ENCODE peak calls at places on chromosomes 12 and 14, in four cellular contexts. A, C, M and Y are unnamed samples.

GRCh38 chr12:111430418-111431353 is 25.0 kb downstream of the SH2B3 start:
- DNase-seq in A (no peak), C (no peak), M (no peak), Y (no peak)

GRCh38 chr14:77306406-77307098 is 14.1 kb downstream of the POMT2 start:
- DNase-seq in A (peak; percentile 15), C (no peak), M (no peak), Y (no peak)

GRCh38 chr12:50041461-50041860 is 15.9 kb upstream of the ASIC1 start:
- DNase-seq in A (no peak), C (no peak), M (no peak), Y (no peak)

GRCh38 chr12:107369679-107370078 is 276.3 kb upstream of the CRY1 start:
- DNase-seq in A (no peak), C (no peak), M (no peak), Y (no peak)

GRCh38 chr12:114480309-114481199 is 74.6 kb upstream of the TBX5 start:
- DNase-seq in A (peak; percentile 21), C (no peak), M (peak; percentile 66), Y (no peak)

GRCh38 chr12:99444859-99445316 is 202.7 kb upstream of the GARIN6 start:
- DNase-seq in A (no peak), C (no peak), M (no peak), Y (no peak)

GRCh38 chr12:120961604-120962486 is 16.5 kb upstream of the HNF1A start:
- DNase-seq in A (no peak), C (no peak), M (peak; percentile 71), Y (no peak)

GRCh38 chr14:106528717-106529116 is 1002.3 kb downstream of the TMEM121 start:
- DNase-seq in A (no peak), C (no peak), M (no peak), Y (no peak)

GRCh38 chr12:130770413-130771028 is 54.4 kb upstream of the RIMBP2 start:
- DNase-seq in A (no peak), C (no peak), M (no peak), Y (no peak)

GRCh38 chr12:66195242-66195641 is 6.2 kb downstream of the IRAK3 start:
- DNase-seq in A (no peak), C (no peak), M (no peak), Y (no peak)

GRCh38 chr12:121238604-121239334 is 28.8 kb downstream of the P2RX4 start:
- DNase-seq in A (no peak), C (no peak), M (no peak), Y (no peak)

GRCh38 chr12:128784030-128784770 is 39.6 kb downstream of the SLC15A4 start:
- DNase-seq in A (peak; percentile 34), C (no peak), M (no peak), Y (no peak)

GRCh38 chr12:1810201-1810930 is 10.0 kb upstream of the LRTM2 start:
- DNase-seq in A (peak; percentile 75), C (no peak), M (no peak), Y (no peak)

GRCh38 chr12:3261782-3262359 is 184.7 kb downstream of the TSPAN9 start:
- DNase-seq in A (peak; percentile 53), C (no peak), M (no peak), Y (no peak)

GRCh38 chr14:49972199-49972671 is 79.4 kb downstream of the ARF6 start:
- DNase-seq in A (peak; percentile 74), C (no peak), M (no peak), Y (no peak)

GRCh38 chr14:56119221-56119967 is 1.2 kb downstream of the PELI2 start:
- DNase-seq in A (peak; percentile 49), C (no peak), M (peak; percentile 73), Y (peak; percentile 75)

GRCh38 chr12:27549231-27549800 is 25.3 kb downstream of the PPFIBP1 start:
- DNase-seq in A (peak; percentile 90), C (no peak), M (no peak), Y (no peak)

GRCh38 chr12:116130431-116130830 is 147.1 kb downstream of the MED13L start:
- DNase-seq in A (peak; percentile 45), C (no peak), M (no peak), Y (no peak)

GRCh38 chr14:64758711-64759554 is 54.7 kb downstream of the PLEKHG3 start:
- DNase-seq in A (peak; percentile 97), C (no peak), M (peak; percentile 63), Y (no peak)

GRCh38 chr14:72638021-72638420 is 255.9 kb downstream of the DPF3 start:
- DNase-seq in A (peak; percentile 72), C (no peak), M (no peak), Y (no peak)